ENCODE peak calls at places on chromosomes 5 and 9, in six cellular contexts. G, X, I, E, W and U are unnamed samples.

GRCh38 chr9:70260007-70260443 is 1.2 kb downstream of the SMC5 start:
- DNase-seq in I (no peak), W (no peak), X (no peak), G (no peak), E (no peak), U (no peak)

GRCh38 chr5:137143244-137143605 is 355.9 kb downstream of the SPOCK1 start:
- DNase-seq in X (no peak), W (no peak), G (no peak), I (no peak), E (no peak), U (no peak)

GRCh38 chr9:97880336-97880735 is 27.3 kb downstream of the FOXE1 start:
- DNase-seq in I (no peak), W (no peak), X (peak), G (no peak), E (no peak), U (no peak)

GRCh38 chr5:128572546-128573339 is 34.7 kb upstream of the FBN2 start:
- DNase-seq in I (no peak), W (no peak), G (no peak), X (peak), E (no peak), U (no peak)

GRCh38 chr9:33884856-33885701 is 68.1 kb downstream of the UBE2R2 start:
- DNase-seq in I (peak), G (no peak), E (no peak), W (peak), X (peak), U (no peak)

GRCh38 chr5:137091473-137091872 is 407.7 kb downstream of the SPOCK1 start:
- DNase-seq in E (no peak), G (no peak), W (no peak), I (no peak), X (no peak), U (no peak)

GRCh38 chr5:7882926-7883325 is 14.0 kb downstream of the MTRR start:
- DNase-seq in G (no peak), W (no peak), X (no peak), I (no peak), E (no peak), U (no peak)

GRCh38 chr5:132472431-132472830 is 18.1 kb downstream of the IRF1 start:
- DNase-seq in W (peak), X (no peak), G (no peak), E (no peak), I (no peak), U (no peak)

GRCh38 chr9:19732570-19732969 is 56.3 kb downstream of the SLC24A2 start:
- DNase-seq in E (no peak), G (no peak), W (no peak), I (no peak), X (no peak), U (no peak)

GRCh38 chr9:107732781-107733529 is 243.4 kb upstream of the KLF4 start:
- DNase-seq in W (peak), G (no peak), X (peak), E (no peak), I (no peak), U (no peak)

GRCh38 chr5:39517800-39518199 is 93.0 kb upstream of the DAB2 start:
- DNase-seq in I (no peak), W (no peak), G (no peak), X (peak), E (no peak), U (no peak)

GRCh38 chr9:87950765-87951488 is 23.4 kb downstream of the CDK20 start:
- DNase-seq in W (no peak), E (peak), G (no peak), I (peak), X (peak), U (no peak)

GRCh38 chr5:131417240-131417869 is 153.5 kb downstream of the CDC42SE2 start:
- DNase-seq in X (peak), W (peak), E (peak), I (peak), G (peak), U (peak)

GRCh38 chr5:5179597-5179996 is 39.5 kb downstream of the ADAMTS16 start:
- DNase-seq in I (no peak), W (no peak), G (no peak), X (no peak), E (no peak), U (no peak)

GRCh38 chr9:120904061-120904998 is 22.3 kb downstream of the TRAF1 start:
- DNase-seq in X (no peak), G (no peak), I (no peak), E (no peak), W (no peak), U (no peak)

GRCh38 chr9:98009926-98010325 is 26.8 kb downstream of the ANP32B start:
- DNase-seq in E (no peak), G (no peak), X (peak), I (no peak), W (no peak), U (no peak)

GRCh38 chr9:35490910-35491465 is 1.1 kb downstream of the RUSC2 start:
- DNase-seq in W (no peak), X (peak), I (no peak), G (no peak), E (no peak), U (no peak)

GRCh38 chr5:157165668-157166067 is 396 bp downstream of the GARIN3 start:
- DNase-seq in X (no peak), I (no peak), G (no peak), W (no peak), E (no peak), U (no peak)

GRCh38 chr9:127537014-127537413 is 75.1 kb upstream of the STXBP1 start:
- DNase-seq in E (no peak), X (peak), I (peak), G (no peak), W (peak), U (no peak)

GRCh38 chr5:15501057-15501791 is 1.2 kb downstream of the FBXL7 start:
- DNase-seq in W (no peak), I (peak), E (peak), X (peak), G (no peak), U (no peak)

GRCh38 chr5:15499528-15500325 is at the start of gene FBXL7:
- DNase-seq in G (peak), E (peak), X (peak), W (peak), I (peak), U (no peak)

GRCh38 chr5:15500326-15500958 is 462 bp downstream of the FBXL7 start:
- DNase-seq in G (peak), E (peak), W (peak), I (peak), X (peak), U (no peak)

GRCh38 chr5:15506146-15506545 is 6.2 kb downstream of the FBXL7 start:
- DNase-seq in G (no peak), W (no peak), X (no peak), I (no peak), E (no peak), U (no peak)

GRCh38 chr5:15502208-15502607 is 2.2 kb downstream of the FBXL7 start:
- DNase-seq in X (peak), I (no peak), G (no peak), E (no peak), W (no peak), U (no peak)
- H3K4me3 ChIP-seq in X (peak), I (peak), G (no peak), E (no peak), W (peak), U (no peak)

GRCh38 chr5:180787711-180788431 is 14.7 kb downstream of the MGAT1 start:
- DNase-seq in W (no peak), G (no peak), I (no peak), X (peak), E (no peak), U (no peak)

GRCh38 chr5:180785151-180785781 is 17.3 kb downstream of the MGAT1 start:
- DNase-seq in E (no peak), I (no peak), W (no peak), X (peak), G (no peak), U (no peak)

GRCh38 chr5:180787025-180787424 is 15.6 kb downstream of the MGAT1 start:
- DNase-seq in W (no peak), G (no peak), E (no peak), X (peak), I (no peak), U (no peak)

GRCh38 chr5:180785794-180786221 is 16.8 kb downstream of the MGAT1 start:
- DNase-seq in X (peak), I (peak), E (peak), G (no peak), W (peak), U (no peak)

GRCh38 chr5:180786398-180787005 is 16.1 kb downstream of the MGAT1 start:
- DNase-seq in G (no peak), X (no peak), W (no peak), I (no peak), E (no peak), U (no peak)
- H3K4me3 ChIP-seq in G (no peak), X (no peak), W (no peak), I (no peak), E (no peak), U (no peak)

GRCh38 chr9:137167113-137167751 is 2.6 kb downstream of the LRRC26 start:
- DNase-seq in E (no peak), W (no peak), X (no peak), G (no peak), I (no peak), U (no peak)
- H3K4me3 ChIP-seq in E (no peak), W (peak), X (no peak), G (peak), I (no peak), U (no peak)

GRCh38 chr5:65611524-65611923 is 12.6 kb downstream of the TRIM23 start:
- DNase-seq in X (peak), G (no peak), W (no peak), I (no peak), E (no peak), U (no peak)
- H3K4me3 ChIP-seq in X (no peak), G (no peak), W (no peak), I (no peak), E (no peak), U (no peak)

GRCh38 chr5:144191461-144191860 is 20.8 kb downstream of the KCTD16 start:
- DNase-seq in G (no peak), X (no peak), E (no peak), I (no peak), W (no peak), U (no peak)

GRCh38 chr5:144187699-144188294 is 17.1 kb downstream of the KCTD16 start:
- DNase-seq in I (no peak), G (no peak), X (peak), W (peak), E (no peak), U (peak)

GRCh38 chr5:144191998-144192397 is 21.3 kb downstream of the KCTD16 start:
- DNase-seq in E (no peak), I (peak), W (no peak), G (no peak), X (peak), U (peak)

GRCh38 chr5:144194148-144194547 is 23.5 kb downstream of the KCTD16 start:
- DNase-seq in W (no peak), E (no peak), G (no peak), I (no peak), X (no peak), U (peak)

DNA sequence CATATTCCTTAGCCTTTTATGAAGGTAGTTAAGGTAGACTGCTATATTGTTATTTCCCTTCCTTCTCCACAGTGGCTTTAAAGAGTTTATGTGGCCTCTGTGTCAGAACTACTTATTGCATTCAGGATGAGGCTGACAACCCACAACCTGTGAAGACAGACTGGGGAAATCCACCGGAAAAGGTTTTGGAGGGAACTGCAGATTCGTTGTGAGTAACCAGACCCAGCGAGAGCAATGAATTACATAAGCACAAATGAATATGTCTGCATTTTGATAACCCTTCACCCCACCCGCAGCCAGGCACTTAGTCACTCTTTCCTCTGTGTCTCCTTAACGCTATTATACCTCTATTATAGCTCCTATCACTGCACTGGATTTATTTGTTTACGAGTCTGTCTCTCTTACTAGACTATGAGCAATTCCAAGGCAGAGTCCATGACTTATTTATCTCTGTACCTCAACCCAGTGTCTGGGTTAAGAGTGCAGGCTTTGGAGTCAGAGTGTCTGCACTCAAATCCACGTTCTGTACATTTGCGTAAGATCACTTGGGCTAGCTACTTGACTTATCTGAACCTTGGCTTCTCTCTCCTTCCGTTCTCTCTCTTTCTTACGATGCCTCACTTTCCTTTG is 19.2 kb downstream of the KCTD16 start:
- DNase-seq in X (peak), W (peak), G (no peak), I (no peak), E (no peak), U (peak)
- H3K4me3 ChIP-seq in X (no peak), W (no peak), G (no peak), I (no peak), E (no peak), U (no peak)

DNA sequence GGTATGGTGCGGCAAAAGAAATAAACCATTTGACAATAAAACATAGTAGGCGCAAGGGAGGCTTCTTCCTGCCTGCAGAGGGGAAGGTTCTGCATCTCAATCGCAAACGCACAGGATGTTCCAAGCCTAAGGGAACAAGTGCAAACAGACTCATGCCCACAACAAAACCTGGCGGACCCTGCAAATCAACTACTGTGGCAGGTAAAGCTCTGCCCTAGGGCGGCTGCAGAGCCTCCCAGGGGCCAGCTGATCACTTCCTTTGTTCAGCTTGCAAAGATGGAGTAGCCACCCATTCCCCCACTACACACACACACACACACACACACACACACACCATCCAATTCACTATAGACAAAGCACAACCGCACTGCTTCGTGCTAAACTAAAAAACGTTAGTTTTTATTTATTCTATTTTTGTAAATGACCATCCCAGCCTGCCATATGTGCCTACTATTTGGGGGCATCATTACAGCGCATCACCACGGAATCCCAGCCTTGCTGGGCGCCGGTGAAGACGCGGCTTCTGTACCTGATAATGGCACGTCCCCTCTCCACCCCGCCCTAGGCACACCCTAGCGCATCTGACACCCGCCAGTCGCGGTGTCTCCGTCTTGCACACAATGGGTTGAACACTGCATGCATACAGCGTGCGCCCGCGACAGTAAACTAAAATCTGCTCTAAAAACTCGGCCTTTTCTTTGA is 57.6 kb downstream of the DPYSL3 start:
- DNase-seq in I (no peak), E (no peak), X (no peak), G (no peak), W (no peak), U (no peak)
- H3K4me3 ChIP-seq in I (peak), E (peak), X (peak), G (no peak), W (peak), U (no peak)